ENCODE peak calls at places on chromosomes 7 and 10, in ten cellular contexts. R, J, V, E, K, G, O, W, Y and Q are unnamed samples.

GRCh38 chr7:44043902-44044301 is 600 bp upstream of the DBNL start:
- DNase-seq in E (no peak), O (no peak), G (no peak), V (no peak), K (no peak), R (no peak), Y (no peak), J (no peak), W (no peak), Q (no peak)

GRCh38 chr7:21159506-21159905 is 268.4 kb upstream of the SP4 start:
- DNase-seq in R (no peak), O (no peak), J (no peak), G (no peak), K (no peak), Y (no peak), E (no peak), V (no peak), W (no peak), Q (no peak)

GRCh38 chr7:47191876-47192291 is 390.0 kb downstream of the TNS3 start:
- DNase-seq in J (no peak), E (peak; percentile 90), G (no peak), K (no peak), O (no peak), W (no peak), V (no peak), Y (no peak), R (no peak), Q (no peak)

GRCh38 chr10:10613654-10614244 is 403.9 kb upstream of the CELF2 start:
- DNase-seq in W (no peak), R (no peak), G (no peak), K (no peak), V (peak; percentile 39), E (no peak), Y (no peak), J (no peak), O (no peak), Q (peak; percentile 29)

GRCh38 chr10:101065479-101066145 is 3.8 kb downstream of the KAZALD1 start:
- DNase-seq in J (no peak), K (no peak), O (no peak), E (no peak), W (no peak), G (no peak), V (peak; percentile 50), R (no peak), Y (no peak), Q (no peak)

GRCh38 chr10:52451817-52452216 is 137.7 kb downstream of the DKK1 start:
- DNase-seq in W (peak; percentile 88), Y (no peak), V (peak; percentile 52), O (no peak), J (no peak), R (no peak), K (no peak), G (no peak), E (no peak), Q (peak; percentile 75)

GRCh38 chr10:123721441-123722049 is 55.4 kb downstream of the GPR26 start:
- DNase-seq in J (no peak), K (no peak), G (no peak), R (no peak), E (no peak), V (no peak), O (no peak), W (no peak), Y (no peak), Q (no peak)

GRCh38 chr10:110681023-110681681 is 37.0 kb downstream of the RBM20 start:
- DNase-seq in E (peak; percentile 30), K (peak; percentile 23), W (no peak), G (peak; percentile 31), Y (no peak), O (peak; percentile 55), V (peak; percentile 37), J (peak; percentile 87), R (peak; percentile 16), Q (peak; percentile 39)

GRCh38 chr7:36969376-36969775 is 245.1 kb upstream of the AOAH start:
- DNase-seq in G (no peak), Y (no peak), J (no peak), R (peak; percentile 11), E (no peak), K (no peak), O (no peak), V (no peak), W (no peak), Q (no peak)

GRCh38 chr7:36966636-36967035 is 242.3 kb upstream of the AOAH start:
- DNase-seq in K (no peak), O (no peak), G (no peak), W (no peak), Y (no peak), V (no peak), E (no peak), J (no peak), R (no peak), Q (no peak)

GRCh38 chr7:36965625-36966024 is 241.3 kb upstream of the AOAH start:
- DNase-seq in K (no peak), O (no peak), J (no peak), R (no peak), V (no peak), G (no peak), W (no peak), Y (no peak), E (no peak), Q (no peak)

GRCh38 chr7:36966039-36966438 is 241.7 kb upstream of the AOAH start:
- DNase-seq in Y (no peak), J (no peak), R (no peak), O (no peak), W (no peak), K (no peak), G (no peak), E (no peak), V (no peak), Q (no peak)

GRCh38 chr7:36967387-36967786 is 243.1 kb upstream of the AOAH start:
- DNase-seq in J (peak; percentile 88), R (no peak), K (peak; percentile 20), O (peak; percentile 63), V (peak; percentile 83), G (peak; percentile 35), Y (peak; percentile 55), W (peak; percentile 52), E (peak; percentile 24), Q (peak; percentile 77)
- TF ChIP-seq CTCF in J (peak; percentile 85), R (no peak), K (peak; percentile 85), O (peak; percentile 85), V (peak; percentile 80), G (peak; percentile 90), Y (peak; percentile 65), W (peak; percentile 78), E (peak; percentile 71), Q (peak; percentile 85)

GRCh38 chr7:102320181-102320580 is 33.5 kb downstream of the SH2B2 start:
- DNase-seq in O (no peak), E (no peak), W (no peak), J (no peak), V (no peak), R (no peak), G (no peak), K (no peak), Y (no peak), Q (no peak)

GRCh38 chr7:102319671-102320070 is 33.0 kb downstream of the SH2B2 start:
- DNase-seq in J (no peak), W (no peak), E (no peak), V (no peak), O (no peak), K (no peak), R (no peak), Y (no peak), G (no peak), Q (no peak)

GRCh38 chr7:102321351-102322201 is 34.7 kb downstream of the SPDYE6 start:
- DNase-seq in K (peak; percentile 30), R (no peak), O (no peak), G (no peak), V (no peak), Y (no peak), J (no peak), W (no peak), E (peak; percentile 33), Q (peak; percentile 12)

GRCh38 chr7:102322202-102322715 is 34.0 kb downstream of the SPDYE6 start:
- DNase-seq in O (no peak), E (no peak), V (no peak), K (no peak), J (no peak), W (no peak), G (no peak), Y (no peak), R (no peak), Q (no peak)

GRCh38 chr7:102320601-102321350 is 34.1 kb downstream of the SH2B2 start:
- DNase-seq in V (no peak), R (no peak), K (no peak), J (no peak), W (no peak), O (no peak), Y (no peak), E (no peak), G (no peak), Q (no peak)
- H3K4me3 ChIP-seq in V (no peak overlapping the region), R (no peak overlapping the region), K (no peak overlapping the region), J (no peak overlapping the region), W (no peak overlapping the region), O (no peak overlapping the region), Y (no peak overlapping the region), E (peak overlapping the region; percentile 12), G (peak overlapping the region; percentile 43), Q (no peak overlapping the region)

GRCh38 chr10:126255313-126255712 is 133.0 kb downstream of the ADAM12 start:
- DNase-seq in J (no peak), G (no peak), E (no peak), V (no peak), Y (no peak), R (no peak), W (no peak), O (no peak), K (no peak), Q (no peak)

GRCh38 chr10:126252884-126253612 is 135.2 kb downstream of the ADAM12 start:
- DNase-seq in V (peak; percentile 95), G (no peak), W (peak; percentile 70), E (no peak), K (no peak), Y (no peak), O (peak; percentile 38), J (no peak), R (no peak), Q (peak; percentile 95)

GRCh38 chr10:126259883-126260282 is 128.4 kb downstream of the ADAM12 start:
- DNase-seq in K (no peak), G (no peak), O (no peak), W (no peak), Y (no peak), E (no peak), J (no peak), R (no peak), V (no peak), Q (no peak)

GRCh38 chr10:126253613-126254002 is 134.7 kb downstream of the ADAM12 start:
- DNase-seq in G (no peak), K (no peak), J (no peak), R (no peak), W (peak; percentile 5), E (no peak), Y (no peak), V (no peak), O (no peak), Q (no peak)

GRCh38 chr10:126256864-126257263 is 131.4 kb downstream of the ADAM12 start:
- DNase-seq in O (no peak), R (no peak), J (no peak), Y (peak; percentile 3), G (no peak), E (no peak), V (no peak), K (no peak), W (no peak), Q (no peak)
- TF ChIP-seq CTCF in O (no peak), R (no peak), J (peak; percentile 9), Y (no peak), G (no peak), E (no peak), V (no peak), K (no peak), W (no peak), Q (no peak)

GRCh38 chr10:86786368-86786767 is 29.9 kb downstream of the BMPR1A start:
- DNase-seq in R (no peak), O (no peak), K (no peak), Y (no peak), W (no peak), J (peak; percentile 45), E (no peak), G (no peak), V (no peak), Q (no peak)

GRCh38 chr10:86785968-86786367 is 29.5 kb downstream of the BMPR1A start:
- DNase-seq in V (no peak), W (no peak), Y (no peak), E (no peak), J (peak; percentile 17), K (no peak), G (no peak), R (no peak), O (no peak), Q (no peak)

GRCh38 chr10:86790394-86790793 is 34.0 kb downstream of the BMPR1A start:
- DNase-seq in O (no peak), V (no peak), E (no peak), R (no peak), W (no peak), J (no peak), K (no peak), Y (no peak), G (no peak), Q (no peak)

GRCh38 chr10:86782691-86783418 is 26.4 kb downstream of the BMPR1A start:
- DNase-seq in W (no peak), R (no peak), K (no peak), G (no peak), O (no peak), E (no peak), J (no peak), V (peak; percentile 45), Y (no peak), Q (no peak)

DNA sequence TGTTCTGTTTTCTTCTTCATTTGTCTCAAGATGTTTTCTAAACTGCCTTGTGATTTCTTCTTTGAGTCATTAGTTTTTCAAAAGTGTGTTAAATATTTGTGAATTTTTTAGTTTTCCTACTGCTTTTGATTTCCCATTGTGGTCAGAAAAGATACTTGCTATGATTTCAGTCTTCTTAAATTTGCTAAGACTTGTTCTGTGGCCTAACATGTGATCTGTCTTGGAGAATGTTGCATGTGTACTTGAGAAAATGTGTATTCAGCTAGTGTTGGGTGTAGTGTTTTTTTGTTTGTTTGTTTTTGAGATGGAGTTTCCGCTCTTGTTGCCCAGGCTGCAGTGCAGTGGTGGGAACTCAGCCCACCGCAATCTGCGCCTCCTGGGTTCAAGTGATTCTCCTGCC is 28.6 kb downstream of the BMPR1A start:
- DNase-seq in R (no peak), K (no peak), J (no peak), Y (no peak), E (no peak), O (no peak), G (no peak), V (no peak), W (peak; percentile 54), Q (no peak)
- H3K4me3 ChIP-seq in R (no peak overlapping the region), K (no peak overlapping the region), J (no peak overlapping the region), Y (no peak overlapping the region), E (no peak overlapping the region), O (no peak overlapping the region), G (no peak overlapping the region), V (no peak overlapping the region), W (no peak overlapping the region), Q (no peak overlapping the region)